ENCODE peak calls at places on chromosomes 3 and 15, in five cellular contexts. V is tibial artery, K is retinal pigment epithelial cell, H is HFF-Myc, C is psoas muscle. L is an unnamed sample.

GRCh38 chr3:13119471-13120220 is 46.4 kb upstream of the IQSEC1 start:
- DNase-seq in V (peak), K (no peak), H (no peak), C (no peak), L (no peak)

GRCh38 chr15:80615783-80616391 is 79.2 kb upstream of the ABHD17C start:
- DNase-seq in V (no peak), K (no peak), H (no peak), C (peak), L (peak)

GRCh38 chr3:42057561-42058211 is 33.5 kb upstream of the TRAK1 start:
- DNase-seq in V (no peak), K (no peak), H (no peak), C (no peak), L (no peak)

GRCh38 chr3:102673271-102674115 is 238.7 kb downstream of the ZPLD1 start:
- DNase-seq in V (no peak), K (no peak), H (peak), C (peak), L (peak)

GRCh38 chr3:169666501-169667379 is 3.2 kb upstream of the MECOM start:
- DNase-seq in V (no peak), K (no peak), H (no peak), C (no peak), L (no peak)

GRCh38 chr3:194058189-194058571 is 77.8 kb upstream of the HES1 start:
- DNase-seq in V (peak), K (no peak), H (no peak), C (peak), L (no peak)

GRCh38 chr3:9452417-9452816 is 55.0 kb downstream of the SETD5 start:
- DNase-seq in V (no peak), K (no peak), H (no peak), C (no peak), L (no peak)

GRCh38 chr3:108388136-108389132 is 92.1 kb downstream of the HHLA2 start:
- DNase-seq in V (no peak), K (no peak), H (no peak), C (no peak), L (no peak)

GRCh38 chr3:69739204-69740102 is at the start of gene MITF:
- DNase-seq in V (peak), K (peak), H (peak), C (peak), L (no peak)

GRCh38 chr3:104711435-104711834 is 655.3 kb upstream of the ALCAM start:
- DNase-seq in V (no peak), K (no peak), H (no peak), C (no peak), L (no peak)

GRCh38 chr3:136838641-136839555 is 20.0 kb downstream of the SLC35G2 start:
- DNase-seq in V (no peak), K (no peak), H (no peak), C (no peak), L (no peak)

GRCh38 chr3:177294221-177294620 is 96.9 kb upstream of the TBL1XR1 start:
- DNase-seq in V (peak), K (peak), H (no peak), C (peak), L (peak)

GRCh38 chr3:64264491-64265109 is 39.3 kb upstream of the PRICKLE2 start:
- DNase-seq in V (no peak), K (no peak), H (no peak), C (no peak), L (no peak)

GRCh38 chr3:43481325-43481860 is 140.4 kb downstream of the ANO10 start:
- DNase-seq in V (no peak), K (no peak), H (no peak), C (no peak), L (no peak)

GRCh38 chr15:85858586-85859375 is 64.1 kb upstream of the KLHL25 start:
- DNase-seq in V (no peak), K (no peak), H (peak), C (peak), L (no peak)
- TF ChIP-seq CTCF in V (peak), K (peak), H (peak), C (peak), L (peak)

GRCh38 chr3:33840179-33840578 is 41.7 kb downstream of the PDCD6IP start:
- DNase-seq in V (no peak), K (no peak), H (no peak), C (no peak), L (no peak)
- TF ChIP-seq CTCF in V (no peak), K (no peak), H (no peak), C (no peak), L (no peak)

GRCh38 chr3:127545711-127546457 is 44.6 kb downstream of the TPRA1 start:
- DNase-seq in V (no peak), K (no peak), H (no peak), C (no peak), L (no peak)
- TF ChIP-seq CTCF in V (no peak), K (no peak), H (no peak), C (no peak), L (no peak)

DNA sequence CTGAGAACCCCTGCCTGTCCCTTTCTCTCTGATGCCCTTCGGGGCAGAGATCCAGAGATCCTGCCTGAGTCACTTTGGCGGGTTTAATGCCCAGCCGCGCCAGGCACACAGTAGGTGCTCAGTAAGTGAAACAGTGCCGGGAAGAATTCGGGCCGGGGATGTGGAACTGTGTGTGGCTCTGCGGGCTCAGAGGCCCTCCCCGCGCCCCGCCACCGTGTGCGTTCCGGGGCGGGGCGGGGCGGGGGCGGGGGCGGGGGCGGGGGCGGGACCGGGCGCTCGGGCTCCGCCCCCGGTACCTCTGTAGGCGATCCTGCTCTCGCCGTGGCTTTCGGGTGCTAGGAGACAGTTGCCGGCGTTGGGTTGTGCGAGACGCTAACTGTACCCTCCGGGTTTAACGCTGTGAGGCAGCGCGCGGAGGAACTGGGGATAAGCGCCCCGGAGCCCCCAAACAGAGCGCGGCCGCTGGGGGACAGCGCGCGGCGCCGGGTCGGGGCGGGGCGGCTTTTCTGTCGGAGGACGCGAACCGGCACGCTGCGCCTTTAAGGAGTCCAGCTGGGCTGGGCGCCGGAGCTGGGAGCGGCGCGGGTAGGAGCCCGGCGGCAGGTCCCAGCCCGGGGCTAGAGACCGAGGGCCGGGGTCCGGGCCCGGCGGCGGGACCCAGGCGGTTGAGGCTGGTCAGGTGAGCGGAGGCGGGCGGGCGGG is at the start of gene ABHD6:
- DNase-seq in V (peak), K (no peak), H (no peak), C (peak), L (no peak)
- TF ChIP-seq CTCF in V (no peak), K (no peak), H (peak), C (no peak), L (peak)

GRCh38 chr15:45642203-45642932 is 7.5 kb downstream of the SQOR start:
- DNase-seq in V (peak), K (peak), H (no peak), C (peak), L (no peak)

GRCh38 chr15:45644437-45644836 is 9.6 kb downstream of the SQOR start:
- DNase-seq in V (no peak), K (no peak), H (no peak), C (no peak), L (no peak)

GRCh38 chr15:45640610-45641009 is 5.8 kb downstream of the SQOR start:
- DNase-seq in V (no peak), K (peak), H (peak), C (no peak), L (peak)

GRCh38 chr15:45638641-45639040 is 3.8 kb downstream of the SQOR start:
- DNase-seq in V (no peak), K (no peak), H (no peak), C (no peak), L (no peak)

DNA sequence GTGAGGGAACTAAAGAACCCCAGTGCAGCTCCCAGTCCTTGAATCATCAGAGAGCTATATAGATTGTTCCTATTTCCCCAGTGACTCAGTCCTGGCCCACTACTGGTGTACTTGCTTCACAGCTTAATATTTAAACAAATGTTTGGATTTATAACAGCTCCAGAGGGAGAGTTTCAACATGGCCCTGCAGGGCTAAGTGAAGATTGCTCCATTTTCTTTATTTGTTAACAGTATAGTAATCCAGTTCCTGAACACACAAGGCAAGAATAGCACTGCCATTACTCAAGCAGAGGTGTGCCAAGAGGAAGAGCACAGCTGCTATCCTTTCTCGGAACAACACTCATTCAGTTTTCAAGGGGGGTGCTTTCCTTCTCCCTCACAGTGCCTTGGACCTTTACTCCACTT is 6.5 kb downstream of the SQOR start:
- DNase-seq in V (no peak), K (no peak), H (no peak), C (no peak), L (peak)
- TF ChIP-seq CTCF in V (no peak), K (no peak), H (no peak), C (peak), L (no peak)

DNA sequence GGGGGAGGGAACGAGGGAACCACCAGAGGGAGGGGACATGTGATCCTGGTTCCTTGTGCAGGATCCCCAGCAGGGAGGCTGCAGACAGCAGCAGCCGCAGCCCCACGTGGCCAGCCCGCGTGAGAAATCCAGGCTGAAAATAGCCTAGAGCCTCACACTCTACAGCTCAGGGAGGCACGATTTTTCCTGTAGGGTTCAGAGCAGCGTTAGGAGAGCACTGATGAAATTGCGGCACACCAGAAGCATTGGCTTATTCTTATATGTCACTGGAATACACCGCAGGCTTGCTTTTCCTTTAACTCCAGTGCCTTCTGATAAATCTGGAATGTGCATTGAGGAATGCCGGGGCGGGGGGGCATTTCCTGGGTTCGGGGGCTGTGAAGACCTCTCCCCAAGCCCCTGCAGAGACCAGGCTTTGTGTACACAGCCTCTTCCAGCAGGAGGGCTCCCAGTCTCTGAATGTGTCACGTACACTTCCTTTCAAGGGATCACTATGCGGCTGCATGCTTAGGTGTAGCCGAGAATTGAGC is 193.0 kb downstream of the ATP10A start:
- DNase-seq in V (peak), K (peak), H (no peak), C (peak), L (no peak)
- TF ChIP-seq CTCF in V (peak), K (no peak), H (no peak), C (no peak), L (no peak)

L was measured in epithelial cell of proximal tubule.